ENCODE peak calls at places on chromosomes 12 and 14, in nine cellular contexts. H is lung; U is CD4-positive, alpha-beta memory T cell; L is fibroblast of mammary gland; V is GDM1; T is GM18507; O is activated gamma-delta T cell treated with Interleukin-2 at 50 U/mL for 16 hours; J is thoracic aorta; F is stimulated activated CD4-positive, alpha-beta T cell treated with anti-CD3 and anti-CD28 coated beads, TNF-alpha, amount 100 ng/mL, for 24 hours. P is an unnamed sample.

GRCh38 chr12:113030875-113031525 is 25.5 kb upstream of the DTX1 start:
- DNase-seq in H (no peak), U (peak), L (peak), V (no peak), T (peak), O (no peak), J (no peak), F (no peak), P (peak)

GRCh38 chr14:104888489-104889373 is 23.7 kb downstream of the CEP170B start:
- DNase-seq in H (no peak), U (no peak), L (no peak), V (no peak), T (no peak), O (peak), J (no peak), F (no peak), P (no peak)

GRCh38 chr14:60163741-60164140 is 1.5 kb downstream of the DHRS7 start:
- DNase-seq in H (no peak), U (no peak), L (no peak), V (no peak), T (no peak), O (no peak), J (no peak), F (no peak), P (no peak)

GRCh38 chr12:113171543-113171942 is 13.7 kb downstream of the DDX54 start:
- DNase-seq in H (no peak), U (no peak), L (no peak), V (no peak), T (no peak), O (no peak), J (no peak), F (no peak), P (no peak)

GRCh38 chr14:61997146-61997545 is 234.9 kb downstream of the SNAPC1 start:
- DNase-seq in H (no peak), U (no peak), L (no peak), V (no peak), T (no peak), O (no peak), J (no peak), F (no peak), P (no peak)

GRCh38 chr12:127389923-127390322 is 877.0 kb upstream of the TMEM132C start:
- DNase-seq in H (no peak), U (no peak), L (peak), V (no peak), T (no peak), O (no peak), J (no peak), F (no peak), P (no peak)

GRCh38 chr14:85061256-85061655 is 468.7 kb upstream of the FLRT2 start:
- DNase-seq in H (no peak), U (no peak), L (peak), V (no peak), T (no peak), O (no peak), J (no peak), F (no peak), P (no peak)

GRCh38 chr14:24910408-24910986 is 139.4 kb downstream of the STXBP6 start:
- DNase-seq in H (no peak), U (no peak), L (no peak), V (no peak), T (no peak), O (no peak), J (no peak), F (no peak), P (no peak)

GRCh38 chr14:55851301-55851700 is 266.9 kb upstream of the PELI2 start:
- DNase-seq in H (no peak), U (no peak), L (no peak), V (no peak), T (no peak), O (no peak), J (no peak), F (no peak), P (no peak)

GRCh38 chr14:97490521-97491070 is 693.4 kb downstream of the VRK1 start:
- DNase-seq in H (no peak), U (no peak), L (no peak), V (no peak), T (no peak), O (no peak), J (no peak), F (no peak), P (no peak)

GRCh38 chr14:101817511-101818001 is 56.0 kb downstream of the PPP2R5C start:
- DNase-seq in H (no peak), U (peak), L (no peak), V (no peak), T (no peak), O (peak), J (no peak), F (peak), P (no peak)

GRCh38 chr12:14774944-14775651 is 28.2 kb downstream of the WBP11 start:
- DNase-seq in H (peak), U (peak), L (peak), V (no peak), T (no peak), O (peak), J (peak), F (no peak), P (peak)

GRCh38 chr12:16350682-16351081 is 3.2 kb downstream of the MGST1 start:
- DNase-seq in H (peak), U (no peak), L (peak), V (no peak), T (no peak), O (no peak), J (no peak), F (no peak), P (peak)

P was measured in thyroid gland.